ENCODE peak calls at places on chromosomes 13 and 19, in nine cellular contexts. L is A549, U is DND-41, N is brain microvascular endothelial cell, C is H7, M is Peyer's patch, I is colonic mucosa, Y is fibroblast of pulmonary artery, V is astrocyte of the cerebellum. O is an unnamed sample.

GRCh38 chr19:3644351-3645066 is 17.9 kb upstream of the CACTIN start:
- DNase-seq in L (no peak), U (no peak), N (no peak), C (no peak), M (no peak), I (peak; percentile 43), Y (peak; percentile 31), V (no peak), O (no peak)

GRCh38 chr13:30978981-30979956 is 46.8 kb downstream of the TEX26 start:
- DNase-seq in L (no peak), U (peak; percentile 55), N (no peak), C (peak; percentile 73), M (no peak), I (peak; percentile 38), Y (peak; percentile 25), V (no peak), O (no peak)

GRCh38 chr19:45571457-45572220 is 13.0 kb downstream of the OPA3 start:
- DNase-seq in L (no peak), U (no peak), N (no peak), C (no peak), M (no peak), I (no peak), Y (no peak), V (no peak), O (no peak)

GRCh38 chr13:25478186-25478585 is 106.4 kb downstream of the ATP8A2 start:
- DNase-seq in L (no peak), U (no peak), N (no peak), C (peak; percentile 57), M (no peak), I (no peak), Y (no peak), V (no peak), O (peak; percentile 40)

GRCh38 chr13:113607056-113607455 is 22.5 kb downstream of the TFDP1 start:
- DNase-seq in L (no peak), U (no peak), N (no peak), C (no peak), M (no peak), I (no peak), Y (no peak), V (no peak), O (no peak)

GRCh38 chr19:3071764-3072163 is 9.5 kb upstream of the TLE5 start:
- DNase-seq in L (no peak), U (no peak), N (no peak), C (no peak), M (no peak), I (no peak), Y (no peak), V (no peak), O (no peak)

GRCh38 chr19:1906985-1907562 is 1.9 kb downstream of the ADAT3 start:
- DNase-seq in L (no peak), U (no peak), N (no peak), C (no peak), M (no peak), I (no peak), Y (no peak), V (no peak), O (no peak)

GRCh38 chr19:16801599-16801998 is 27.6 kb upstream of the SIN3B start:
- DNase-seq in L (no peak), U (no peak), N (peak; percentile 40), C (no peak), M (no peak), I (no peak), Y (peak; percentile 48), V (no peak), O (peak; percentile 60)

GRCh38 chr13:100131863-100132574 is 43.1 kb downstream of the PCCA start:
- DNase-seq in L (peak; percentile 77), U (no peak), N (peak; percentile 96), C (no peak), M (no peak), I (no peak), Y (peak; percentile 89), V (peak; percentile 42), O (peak; percentile 61)

GRCh38 chr13:51955281-51955771 is 55.9 kb downstream of the ATP7B start:
- DNase-seq in L (no peak), U (no peak), N (no peak), C (no peak), M (no peak), I (peak; percentile 69), Y (no peak), V (peak; percentile 11), O (no peak)

GRCh38 chr19:38274734-38275133 is 10.4 kb downstream of the SPINT2 start:
- DNase-seq in L (no peak), U (no peak), N (no peak), C (no peak), M (no peak), I (peak; percentile 58), Y (no peak), V (no peak), O (no peak)

GRCh38 chr19:31387662-31388175 is 38.5 kb upstream of the TSHZ3 start:
- DNase-seq in L (no peak), U (no peak), N (no peak), C (no peak), M (no peak), I (no peak), Y (no peak), V (no peak), O (no peak)

GRCh38 chr13:76455960-76456359 is 430.2 kb downstream of the KCTD12 start:
- DNase-seq in L (no peak), U (no peak), N (peak; percentile 14), C (no peak), M (no peak), I (no peak), Y (peak; percentile 26), V (peak; percentile 79), O (peak; percentile 13)

GRCh38 chr19:536881-537404 is 5.4 kb downstream of the CDC34 start:
- DNase-seq in L (no peak), U (no peak), N (no peak), C (no peak), M (no peak), I (no peak), Y (no peak), V (no peak), O (no peak)

DNA sequence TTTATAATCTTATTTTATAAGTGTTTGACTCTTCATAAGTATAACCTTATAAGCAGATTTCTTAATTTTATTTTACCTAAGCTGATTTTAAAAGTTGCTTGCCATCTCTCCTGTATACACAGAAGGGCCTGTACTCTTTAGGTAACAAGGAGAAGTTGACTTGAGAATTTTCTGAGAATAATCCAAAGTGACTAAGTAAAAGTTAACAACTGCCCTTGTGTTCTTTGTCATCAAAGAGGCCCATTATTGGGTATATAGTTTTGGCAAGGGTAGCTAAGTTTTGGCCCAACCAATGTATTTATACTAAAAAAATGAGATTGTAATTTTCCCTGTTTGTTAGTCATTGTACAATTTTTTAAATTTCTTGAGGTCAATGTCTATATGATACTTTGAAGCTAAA is 3.2 kb downstream of the LCP1 start:
- DNase-seq in L (no peak), U (no peak), N (no peak), C (no peak), M (no peak), I (no peak), Y (no peak), V (no peak), O (no peak)
- H3K4me3 ChIP-seq in L (no peak overlapping the region), U (peak overlapping the region; percentile 94), N (no peak overlapping the region), C (no peak overlapping the region), M (peak overlapping the region; percentile 40), I (no peak overlapping the region), Y (no peak overlapping the region), V (no peak overlapping the region), O (no peak overlapping the region)

DNA sequence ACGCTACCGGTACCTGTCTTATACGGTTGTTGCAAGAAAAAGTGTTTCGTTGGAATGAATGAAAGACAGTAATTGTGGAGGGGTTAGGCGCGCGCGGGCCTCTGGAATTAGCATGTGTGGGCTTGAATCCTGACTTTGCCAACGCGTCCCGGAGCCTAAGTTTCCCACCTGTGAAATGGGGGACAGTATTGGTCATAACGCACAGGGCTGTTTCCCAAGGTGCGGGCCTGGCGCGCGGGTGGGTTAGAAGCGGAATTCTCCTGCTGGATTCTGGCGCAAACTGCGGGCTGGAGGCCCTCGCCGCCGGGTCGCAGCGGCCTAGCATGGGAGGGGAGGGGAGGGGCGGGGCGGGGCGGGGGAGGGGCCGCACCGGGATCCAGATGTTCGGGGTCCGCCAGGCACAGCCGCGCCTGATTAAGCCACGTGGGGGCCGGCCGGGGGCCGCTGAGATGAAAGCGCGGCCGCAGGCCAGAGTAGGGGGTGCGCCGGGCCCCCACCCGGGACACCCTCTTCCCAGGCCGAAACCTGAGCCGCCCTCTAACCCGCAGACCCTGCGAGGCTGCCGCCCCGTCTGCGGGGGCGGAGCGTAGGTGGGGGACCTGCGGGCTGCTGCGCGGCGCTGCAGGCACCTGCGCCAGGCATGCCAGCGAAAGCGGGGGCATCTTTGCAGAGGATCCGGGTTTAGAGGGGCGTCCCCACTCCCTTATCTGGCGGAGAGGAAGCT is 1.2 kb upstream of the TMEM59L start:
- DNase-seq in L (no peak), U (no peak), N (no peak), C (peak; percentile 97), M (no peak), I (no peak), Y (no peak), V (no peak), O (no peak)
- H3K4me3 ChIP-seq in L (peak overlapping the region; percentile 53), U (no peak overlapping the region), N (no peak overlapping the region), C (peak overlapping the region; percentile 39), M (peak overlapping the region; percentile 19), I (no peak overlapping the region), Y (no peak overlapping the region), V (no peak overlapping the region), O (no peak overlapping the region)

DNA sequence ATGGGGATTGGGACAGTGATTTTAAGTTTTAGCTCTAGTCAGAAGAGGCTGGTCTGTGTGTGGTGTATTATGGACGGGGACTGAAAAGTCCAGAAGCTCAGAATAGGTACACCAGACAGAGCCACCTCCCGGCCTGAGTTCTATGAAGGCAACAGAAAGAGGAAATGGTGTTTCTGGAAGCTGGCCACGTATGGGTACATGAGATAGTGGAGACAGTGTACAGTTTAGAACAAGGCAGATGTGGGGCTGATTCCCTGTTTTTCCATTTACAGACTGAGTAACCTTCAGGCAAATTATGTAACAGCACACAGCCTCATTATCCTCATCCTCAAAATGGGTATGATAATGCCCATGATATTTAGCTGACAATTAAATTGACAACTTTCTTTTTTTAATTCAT is 1.3 kb downstream of the ZNF175 start:
- DNase-seq in L (no peak), U (no peak), N (peak; percentile 24), C (no peak), M (peak; percentile 54), I (no peak), Y (no peak), V (no peak), O (no peak)
- H3K4me3 ChIP-seq in L (no peak overlapping the region), U (peak overlapping the region; percentile 81), N (peak overlapping the region; percentile 79), C (no peak overlapping the region), M (peak overlapping the region; percentile 75), I (peak overlapping the region; percentile 63), Y (peak overlapping the region; percentile 81), V (peak overlapping the region; percentile 56), O (peak overlapping the region; percentile 90)

DNA sequence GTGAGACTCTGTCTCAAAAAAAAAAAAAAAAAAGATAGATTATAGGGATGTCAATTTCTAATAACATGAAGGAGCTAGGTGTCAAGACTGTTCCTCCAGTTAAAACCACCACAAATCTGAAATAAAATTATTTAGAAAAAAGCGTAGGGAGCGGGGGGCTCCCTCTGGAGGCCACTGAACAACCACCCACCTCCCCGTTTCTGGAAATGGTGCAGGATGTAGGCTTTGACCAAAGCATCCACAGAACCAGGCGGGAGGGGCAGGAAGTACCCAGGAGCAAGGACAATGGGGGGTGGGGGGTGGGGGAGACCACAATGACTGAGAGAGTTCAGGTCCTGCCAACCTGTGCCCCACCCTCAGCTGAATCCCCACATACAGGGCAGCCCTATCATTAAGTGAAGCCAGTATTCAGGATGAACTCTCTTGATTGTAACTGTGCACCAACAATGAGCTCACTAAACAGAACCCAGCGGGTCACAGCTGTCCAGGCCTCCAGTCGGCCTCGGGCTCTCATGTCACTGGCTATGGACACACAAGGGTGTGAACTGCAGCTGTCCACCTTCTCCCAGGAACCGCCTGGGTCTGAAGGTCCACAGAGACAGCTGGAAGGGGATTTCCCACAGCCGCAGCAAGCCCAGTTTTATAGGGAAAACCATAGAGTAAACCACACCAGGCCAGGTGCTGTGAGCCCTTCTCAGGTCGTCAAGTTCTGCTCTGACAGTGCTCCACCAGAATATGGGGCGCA is 6.6 kb downstream of the ZSCAN18 start:
- DNase-seq in L (no peak), U (no peak), N (no peak), C (peak; percentile 63), M (no peak), I (no peak), Y (no peak), V (no peak), O (no peak)
- H3K4me3 ChIP-seq in L (no peak overlapping the region), U (no peak overlapping the region), N (no peak overlapping the region), C (no peak overlapping the region), M (no peak overlapping the region), I (no peak overlapping the region), Y (no peak overlapping the region), V (no peak overlapping the region), O (no peak overlapping the region)